ENCODE peak calls at places on chromosomes 11 and 22, in five cellular contexts. U is K562, M is H1, J is GM12878, P is A549. W is an unnamed sample.
A peak's percentile ranks its signal among the peaks of the same experiment; 100 is the strongest.

GRCh38 chr11:129278586-129279319 is 86.6 kb upstream of the ARHGAP32 start:
- DNase-seq in U (no peak), M (no peak), J (no peak), P (no peak), W (peak; percentile 77)

GRCh38 chr22:20080776-20081654 is 974 bp downstream of the DGCR8 start:
- DNase-seq in U (peak; percentile 82), M (no peak), J (no peak), P (peak; percentile 30), W (peak; percentile 54)

GRCh38 chr11:76629133-76629852 is 41.3 kb downstream of the LRRC32 start:
- DNase-seq in U (no peak), M (no peak), J (peak; percentile 38), P (no peak), W (no peak)

GRCh38 chr11:77074205-77074604 is 7.4 kb downstream of the CAPN5 start:
- DNase-seq in U (no peak), M (no peak), J (no peak), P (no peak), W (peak; percentile 73)

GRCh38 chr11:133134561-133135173 is 397.6 kb downstream of the OPCML start:
- DNase-seq in U (peak; percentile 66), M (peak; percentile 83), J (peak; percentile 16), P (peak; percentile 47), W (peak; percentile 68)

GRCh38 chr11:76776472-76776871 is 6.7 kb upstream of the TSKU start:
- DNase-seq in U (no peak), M (no peak), J (no peak), P (no peak), W (no peak)

GRCh38 chr11:27926981-27927481 is 180.9 kb downstream of the KIF18A start:
- DNase-seq in U (no peak), M (no peak), J (no peak), P (peak; percentile 29), W (no peak)

GRCh38 chr11:102733232-102733875 is 8.6 kb upstream of the MMP8 start:
- DNase-seq in U (peak; percentile 73), M (peak; percentile 88), J (no peak), P (peak; percentile 64), W (peak; percentile 49)

GRCh38 chr11:110894224-110894623 is 182.0 kb upstream of the ARHGAP20 start:
- DNase-seq in U (no peak), M (no peak), J (no peak), P (no peak), W (no peak)

GRCh38 chr11:110892741-110893285 is 180.6 kb upstream of the ARHGAP20 start:
- DNase-seq in U (no peak), M (no peak), J (no peak), P (no peak), W (no peak)

GRCh38 chr11:110900426-110900825 is 188.2 kb upstream of the ARHGAP20 start:
- DNase-seq in U (no peak), M (no peak), J (no peak), P (no peak), W (no peak)

GRCh38 chr11:110896358-110896757 is 184.1 kb upstream of the ARHGAP20 start:
- DNase-seq in U (no peak), M (no peak), J (no peak), P (no peak), W (no peak)

GRCh38 chr11:110897035-110897434 is 184.8 kb upstream of the ARHGAP20 start:
- DNase-seq in U (no peak), M (no peak), J (no peak), P (no peak), W (peak; percentile 7)
- TF ChIP-seq CHD2 in U (no peak), M (no peak), J (no peak), P (no peak), W (no peak)

DNA sequence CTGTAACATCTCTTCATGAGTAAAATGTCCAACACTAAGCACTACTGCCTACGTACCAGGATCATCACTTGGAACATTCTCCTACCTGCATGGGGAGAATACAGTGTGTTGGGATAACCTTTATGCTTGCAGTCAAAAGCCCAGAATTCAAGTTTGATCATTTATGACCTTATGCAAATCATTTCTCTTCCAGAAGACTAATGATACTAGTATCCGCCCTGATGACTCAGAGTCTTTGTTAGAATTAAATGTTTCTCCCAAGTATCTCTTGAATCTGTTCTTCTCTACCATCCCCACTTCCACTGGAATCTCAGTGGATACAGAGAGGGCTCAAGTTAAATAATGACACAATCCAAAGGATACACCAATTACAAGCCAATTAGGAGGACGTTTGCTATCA is 12.4 kb downstream of the MAJIN start:
- DNase-seq in U (no peak), M (no peak), J (no peak), P (no peak), W (no peak)
- TF ChIP-seq CHD2 in U (no peak), M (no peak), J (no peak), P (no peak), W (no peak)

GRCh38 chr11:10117709-10118341 is 176.2 kb downstream of the SBF2 start:
- DNase-seq in U (no peak), M (no peak), J (no peak), P (no peak), W (no peak)

GRCh38 chr11:10118830-10119229 is 175.2 kb downstream of the SBF2 start:
- DNase-seq in U (no peak), M (no peak), J (no peak), P (no peak), W (no peak)

GRCh38 chr11:10125522-10126133 is 168.4 kb downstream of the SBF2 start:
- DNase-seq in U (no peak), M (no peak), J (no peak), P (no peak), W (no peak)

GRCh38 chr11:10116588-10116987 is 177.4 kb downstream of the SBF2 start:
- DNase-seq in U (no peak), M (no peak), J (no peak), P (no peak), W (no peak)

GRCh38 chr11:10122337-10123197 is 171.5 kb downstream of the SBF2 start:
- DNase-seq in U (no peak), M (no peak), J (no peak), P (peak; percentile 23), W (no peak)
- TF ChIP-seq CHD2 in U (no peak), M (no peak), J (no peak), P (no peak), W (no peak)

GRCh38 chr11:111406589-111406988 is 27.5 kb upstream of the POU2AF1 start:
- DNase-seq in U (no peak), M (no peak), J (no peak), P (no peak), W (no peak)
- TF ChIP-seq CHD2 in U (no peak), M (no peak), J (no peak), P (no peak), W (no peak)

GRCh38 chr11:127888396-127888795 is 699.0 kb downstream of the ETS1 start:
- DNase-seq in U (no peak), M (no peak), J (no peak), P (no peak), W (no peak)

GRCh38 chr11:127895776-127896175 is 691.6 kb downstream of the ETS1 start:
- DNase-seq in U (no peak), M (no peak), J (no peak), P (no peak), W (no peak)

DNA sequence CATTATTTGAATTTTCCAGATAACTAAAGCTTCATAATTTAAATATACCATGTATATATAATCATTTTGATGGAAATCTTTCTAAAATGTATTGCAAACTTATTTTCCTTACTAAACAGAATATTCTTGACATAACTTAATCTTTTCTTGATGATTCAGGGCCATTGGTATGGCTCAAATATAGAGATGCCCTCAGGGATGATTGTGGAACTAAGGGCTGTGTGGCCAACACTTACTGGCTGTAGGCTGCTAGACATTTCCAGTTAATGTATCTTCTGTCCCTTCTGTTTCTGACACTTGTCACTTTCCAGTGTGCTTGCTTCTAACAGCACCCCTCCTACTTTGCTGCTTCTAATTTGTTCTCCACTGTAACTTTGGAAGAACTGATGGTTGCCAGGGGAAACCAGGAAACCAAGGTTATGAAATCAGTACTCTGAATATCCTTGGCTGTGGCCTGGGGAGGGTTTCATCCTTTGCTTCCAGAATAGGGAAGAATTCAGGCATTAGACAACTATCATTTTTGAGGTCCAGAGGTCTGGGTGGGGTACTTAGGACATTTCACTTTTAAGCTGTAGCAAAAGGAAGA is 697.2 kb downstream of the ETS1 start:
- DNase-seq in U (no peak), M (no peak), J (no peak), P (no peak), W (no peak)
- TF ChIP-seq CHD2 in U (no peak), M (no peak), J (no peak), P (no peak), W (no peak)

GRCh38 chr22:26461188-26461810 is 22.3 kb downstream of the HPS4 start:
- DNase-seq in U (peak; percentile 51), M (peak; percentile 90), J (no peak), P (peak; percentile 32), W (peak; percentile 84)
- TF ChIP-seq CHD2 in U (no peak), M (no peak), J (no peak), P (no peak), W (no peak)

DNA sequence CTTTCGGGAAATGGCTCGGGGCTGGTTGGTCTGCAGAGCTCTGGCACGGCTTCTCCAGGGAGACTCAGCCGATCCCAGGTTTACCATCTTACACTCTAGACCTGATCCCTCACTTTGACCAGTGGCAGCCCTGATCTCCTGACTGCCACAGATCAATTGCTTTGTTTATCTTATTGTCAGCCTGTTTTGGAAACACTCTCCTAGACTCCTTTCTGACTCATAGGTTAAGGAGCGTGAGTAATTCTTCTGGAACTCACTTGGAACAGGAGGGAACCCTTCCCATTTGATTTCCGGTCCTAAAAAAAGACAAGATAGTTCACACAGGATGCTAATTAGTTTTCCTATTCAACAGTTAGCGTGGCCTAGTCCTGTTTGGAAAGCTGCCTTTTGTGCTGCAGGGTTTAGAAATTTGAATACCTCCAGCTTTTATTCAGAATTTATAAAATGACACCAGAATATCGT is 16.0 kb upstream of the BMAL1 start:
- DNase-seq in U (no peak), M (no peak), J (no peak), P (peak; percentile 84), W (no peak)
- TF ChIP-seq CHD2 in U (no peak), M (no peak), J (no peak), P (no peak), W (no peak)

GRCh38 chr22:42317691-42318547 is 47.5 kb upstream of the TCF20 start:
- DNase-seq in U (no peak), M (no peak), J (no peak), P (no peak), W (peak; percentile 50)

GRCh38 chr22:42315392-42315756 is 44.9 kb upstream of the TCF20 start:
- DNase-seq in U (no peak), M (no peak), J (no peak), P (no peak), W (no peak)

GRCh38 chr22:42314709-42315391 is 44.4 kb upstream of the TCF20 start:
- DNase-seq in U (no peak), M (no peak), J (no peak), P (no peak), W (no peak)

GRCh38 chr22:42318967-42319366 is 48.5 kb upstream of the TCF20 start:
- DNase-seq in U (no peak), M (no peak), J (no peak), P (no peak), W (no peak)

GRCh38 chr22:42316988-42317387 is 46.5 kb upstream of the TCF20 start:
- DNase-seq in U (peak; percentile 44), M (no peak), J (no peak), P (no peak), W (no peak)
- TF ChIP-seq CHD2 in U (no peak), M (no peak), J (no peak), P (no peak), W (no peak)